ENCODE peak calls at places on chromosomes 11 and 22, in five cellular contexts. C, S, L, N and V are unnamed samples.

GRCh38 chr11:26522912-26523610 is 49.0 kb downstream of the MUC15 start:
- DNase-seq in C (no peak), S (no peak), L (no peak), N (peak; percentile 69), V (no peak)

GRCh38 chr11:28679795-28680194 is 571.6 kb downstream of the METTL15 start:
- DNase-seq in C (no peak), S (no peak), L (no peak), N (peak; percentile 71), V (no peak)

GRCh38 chr11:23509023-23509422 is 648.7 kb upstream of the CCDC179 start:
- DNase-seq in C (no peak), S (no peak), L (no peak), N (peak; percentile 53), V (no peak)

GRCh38 chr11:44596541-44597276 is 31.2 kb downstream of the CD82 start:
- DNase-seq in C (peak; percentile 33), S (peak; percentile 52), L (peak; percentile 64), N (no peak), V (no peak)

GRCh38 chr11:56333156-56333555 is 12.7 kb upstream of the OR8K1 start:
- DNase-seq in C (no peak), S (no peak), L (no peak), N (no peak), V (no peak)

GRCh38 chr11:17991799-17992433 is 20.9 kb downstream of the SERGEF start:
- DNase-seq in C (no peak), S (no peak), L (peak; percentile 47), N (peak; percentile 64), V (peak; percentile 12)

GRCh38 chr22:27472975-27473374 is 328.6 kb downstream of the MN1 start:
- DNase-seq in C (no peak), S (no peak), L (no peak), N (no peak), V (no peak)

GRCh38 chr11:117189941-117190544 is 9.1 kb upstream of the TAGLN start:
- DNase-seq in C (no peak), S (no peak), L (no peak), N (no peak), V (no peak)

GRCh38 chr11:6596237-6596877 is 7.1 kb downstream of the RRP8 start:
- DNase-seq in C (no peak), S (no peak), L (no peak), N (no peak), V (no peak)

GRCh38 chr11:46348986-46349401 is 1.7 kb downstream of the DGKZ start:
- DNase-seq in C (no peak), S (no peak), L (peak; percentile 76), N (no peak), V (no peak)

GRCh38 chr22:50305658-50306566 is 1.5 kb downstream of the PLXNB2 start:
- DNase-seq in C (no peak), S (no peak), L (no peak), N (peak; percentile 93), V (no peak)

GRCh38 chr22:30823015-30823370 is 128.3 kb downstream of the OSBP2 start:
- DNase-seq in C (no peak), S (no peak), L (no peak), N (no peak), V (no peak)

GRCh38 chr11:78313181-78313788 is 104.3 kb downstream of the GAB2 start:
- DNase-seq in C (no peak), S (no peak), L (no peak), N (peak; percentile 41), V (no peak)

GRCh38 chr11:76251576-76251975 is 45.3 kb upstream of the WNT11 start:
- DNase-seq in C (no peak), S (no peak), L (no peak), N (no peak), V (no peak)